ENCODE peak calls at places on chromosomes 13 and 19, in six cellular contexts. One of them, this sample, is unnamed.

GRCh38 chr19:18762125-18763023 is 28.7 kb downstream of the COMP start:
- DNase-seq in tibial nerve: peak
- DNase-seq in stimulated activated CD4-positive, alpha-beta T cell treated with anti-CD3 and anti-CD28 coated beads, TNF-alpha, amount 100 ng/mL, for 24 hours: no peak
- DNase-seq in HL-60: no peak
- DNase-seq in T-helper 17 cell: no peak
- DNase-seq in lung: peak
- DNase-seq in this sample: no peak

GRCh38 chr19:800360-801029 is 3.2 kb downstream of the PTBP1 start:
- DNase-seq in tibial nerve: no peak
- DNase-seq in stimulated activated CD4-positive, alpha-beta T cell treated with anti-CD3 and anti-CD28 coated beads, TNF-alpha, amount 100 ng/mL, for 24 hours: no peak
- DNase-seq in HL-60: no peak
- DNase-seq in T-helper 17 cell: no peak
- DNase-seq in lung: no peak
- DNase-seq in this sample: peak

GRCh38 chr13:40316301-40316700 is 350.1 kb downstream of the FOXO1 start:
- DNase-seq in tibial nerve: no peak
- DNase-seq in stimulated activated CD4-positive, alpha-beta T cell treated with anti-CD3 and anti-CD28 coated beads, TNF-alpha, amount 100 ng/mL, for 24 hours: no peak
- DNase-seq in HL-60: no peak
- DNase-seq in T-helper 17 cell: no peak
- DNase-seq in lung: no peak
- DNase-seq in this sample: no peak

GRCh38 chr13:43094901-43095300 is 71.5 kb downstream of the DNAJC15 start:
- DNase-seq in tibial nerve: no peak
- DNase-seq in stimulated activated CD4-positive, alpha-beta T cell treated with anti-CD3 and anti-CD28 coated beads, TNF-alpha, amount 100 ng/mL, for 24 hours: no peak
- DNase-seq in HL-60: no peak
- DNase-seq in T-helper 17 cell: no peak
- DNase-seq in lung: no peak
- DNase-seq in this sample: no peak

GRCh38 chr13:48505597-48506091 is 27.2 kb downstream of the RCBTB2 start:
- DNase-seq in tibial nerve: no peak
- DNase-seq in stimulated activated CD4-positive, alpha-beta T cell treated with anti-CD3 and anti-CD28 coated beads, TNF-alpha, amount 100 ng/mL, for 24 hours: peak
- DNase-seq in HL-60: peak
- DNase-seq in T-helper 17 cell: no peak
- DNase-seq in lung: no peak
- DNase-seq in this sample: peak

GRCh38 chr19:52520013-52520412 is 7.5 kb upstream of the ZNF808 start:
- DNase-seq in tibial nerve: no peak
- DNase-seq in stimulated activated CD4-positive, alpha-beta T cell treated with anti-CD3 and anti-CD28 coated beads, TNF-alpha, amount 100 ng/mL, for 24 hours: no peak
- DNase-seq in HL-60: no peak
- DNase-seq in T-helper 17 cell: no peak
- DNase-seq in lung: no peak
- DNase-seq in this sample: no peak

GRCh38 chr13:90750021-90750420 is 597.5 kb upstream of the MIR17HG start:
- DNase-seq in tibial nerve: no peak
- DNase-seq in stimulated activated CD4-positive, alpha-beta T cell treated with anti-CD3 and anti-CD28 coated beads, TNF-alpha, amount 100 ng/mL, for 24 hours: no peak
- DNase-seq in HL-60: no peak
- DNase-seq in T-helper 17 cell: no peak
- DNase-seq in lung: no peak
- DNase-seq in this sample: no peak

GRCh38 chr19:3720533-3720917 is 12.3 kb downstream of the TJP3 start:
- DNase-seq in tibial nerve: no peak
- DNase-seq in stimulated activated CD4-positive, alpha-beta T cell treated with anti-CD3 and anti-CD28 coated beads, TNF-alpha, amount 100 ng/mL, for 24 hours: no peak
- DNase-seq in HL-60: no peak
- DNase-seq in T-helper 17 cell: no peak
- DNase-seq in lung: no peak
- DNase-seq in this sample: no peak

GRCh38 chr19:46849610-46850009 is 1.0 kb downstream of the AP2S1 start:
- DNase-seq in tibial nerve: no peak
- DNase-seq in stimulated activated CD4-positive, alpha-beta T cell treated with anti-CD3 and anti-CD28 coated beads, TNF-alpha, amount 100 ng/mL, for 24 hours: no peak
- DNase-seq in HL-60: no peak
- DNase-seq in T-helper 17 cell: no peak
- DNase-seq in lung: no peak
- DNase-seq in this sample: peak

GRCh38 chr19:55209430-55210119 is at the start of gene PTPRH:
- DNase-seq in tibial nerve: no peak
- DNase-seq in stimulated activated CD4-positive, alpha-beta T cell treated with anti-CD3 and anti-CD28 coated beads, TNF-alpha, amount 100 ng/mL, for 24 hours: no peak
- DNase-seq in HL-60: peak
- DNase-seq in T-helper 17 cell: no peak
- DNase-seq in lung: no peak
- DNase-seq in this sample: no peak

This sample was measured in GM03348.